ENCODE peak calls at places on chromosomes 13 and 19, in five cellular contexts. N, F, M, G and Y are unnamed samples.

GRCh38 chr19:46471116-46471733 is at the start of gene PNMA8A:
- DNase-seq in N (no peak), F (peak), M (no peak), G (peak), Y (no peak)

GRCh38 chr13:51645154-51645650 is 60.9 kb downstream of the WDFY2 start:
- DNase-seq in N (peak), F (no peak), M (peak), G (no peak), Y (no peak)

GRCh38 chr19:7492142-7493055 is 3.6 kb upstream of the PEX11G start:
- DNase-seq in N (no peak), F (no peak), M (no peak), G (no peak), Y (no peak)

GRCh38 chr13:84645196-84646071 is 763.2 kb upstream of the SLITRK1 start:
- DNase-seq in N (peak), F (no peak), M (no peak), G (no peak), Y (no peak)

GRCh38 chr19:19428746-19429145 is 23.3 kb downstream of the GATAD2A start:
- DNase-seq in N (no peak), F (no peak), M (no peak), G (no peak), Y (no peak)

GRCh38 chr13:24036115-24036514 is 124.4 kb upstream of the SPATA13 start:
- DNase-seq in N (no peak), F (no peak), M (no peak), G (no peak), Y (no peak)

GRCh38 chr19:19434483-19435045 is 29.1 kb downstream of the GATAD2A start:
- DNase-seq in N (no peak), F (no peak), M (no peak), G (peak), Y (no peak)

GRCh38 chr13:77429320-77430142 is 102.6 kb upstream of the MYCBP2 start:
- DNase-seq in N (peak), F (no peak), M (no peak), G (no peak), Y (peak)

GRCh38 chr13:106376411-106377112 is 158.9 kb downstream of the EFNB2 start:
- DNase-seq in N (no peak), F (peak), M (no peak), G (no peak), Y (no peak)

GRCh38 chr13:47481521-47481920 is 519.6 kb downstream of the SUCLA2 start:
- DNase-seq in N (no peak), F (no peak), M (no peak), G (no peak), Y (no peak)

GRCh38 chr13:81987677-81988357 is 1646.9 kb upstream of the SPRY2 start:
- DNase-seq in N (peak), F (no peak), M (no peak), G (no peak), Y (no peak)

GRCh38 chr19:55116232-55117062 is 990 bp downstream of the PPP1R12C start:
- DNase-seq in N (peak), F (peak), M (peak), G (peak), Y (no peak)

GRCh38 chr19:55579766-55580621 is 654 bp downstream of the ZNF579 start:
- DNase-seq in N (peak), F (no peak), M (no peak), G (peak), Y (no peak)

GRCh38 chr19:54149021-54149812 is 10.3 kb downstream of the LENG1 start:
- DNase-seq in N (no peak), F (no peak), M (no peak), G (no peak), Y (no peak)

GRCh38 chr19:7333198-7334118 is 15.3 kb upstream of the ARHGEF18 start:
- DNase-seq in N (no peak), F (no peak), M (no peak), G (peak), Y (no peak)

GRCh38 chr19:11530432-11530831 is 1.5 kb upstream of the ECSIT start:
- DNase-seq in N (peak), F (peak), M (no peak), G (peak), Y (peak)

GRCh38 chr19:12782174-12782423 is 6.7 kb upstream of the HOOK2 start:
- DNase-seq in N (no peak), F (no peak), M (peak), G (no peak), Y (no peak)

GRCh38 chr19:33486936-33487793 is 34.4 kb downstream of the PEPD start:
- DNase-seq in N (no peak), F (no peak), M (no peak), G (no peak), Y (no peak)

GRCh38 chr19:45340232-45340898 is at the start of gene KLC3:
- DNase-seq in N (peak), F (peak), M (peak), G (no peak), Y (no peak)